ENCODE peak calls at places on chromosome 19, in five cellular contexts. X, Y, W, Q and G are unnamed samples. For H4K20me1, the result is how much of the 10 kb centered on the place peaks cover.

GRCh38 chr19:33246729-33247440 is 21.2 kb upstream of the SLC7A10 start:
- DNase-seq in X (peak), Y (no peak), W (no peak), Q (no peak), G (no peak)

GRCh38 chr19:33409035-33409434 is 35.5 kb downstream of the CEBPG start:
- DNase-seq in X (peak), Y (no peak), W (no peak), Q (no peak), G (no peak)

GRCh38 chr19:18861235-18861634 is 29.5 kb downstream of the UPF1 start:
- DNase-seq in X (no peak), Y (no peak), W (peak), Q (no peak), G (no peak)

GRCh38 chr19:19775891-19776205 is 42.9 kb upstream of the ZNF14 start:
- DNase-seq in X (no peak), Y (no peak), W (no peak), Q (no peak), G (no peak)

GRCh38 chr19:19448238-19448544 is 42.7 kb downstream of the GATAD2A start:
- DNase-seq in X (no peak), Y (no peak), W (no peak), Q (no peak), G (no peak)

GRCh38 chr19:19032420-19033175 is 719 bp downstream of the SUGP2 start:
- DNase-seq in X (peak), Y (peak), W (peak), Q (peak), G (peak)

GRCh38 chr19:17332677-17333581 is 1.7 kb downstream of the ANO8 start:
- DNase-seq in X (peak), Y (peak), W (peak), Q (peak), G (peak)

GRCh38 chr19:18287836-18288772 is 6.7 kb upstream of the JUND start:
- DNase-seq in X (no peak), Y (no peak), W (no peak), Q (peak), G (peak)

DNA sequence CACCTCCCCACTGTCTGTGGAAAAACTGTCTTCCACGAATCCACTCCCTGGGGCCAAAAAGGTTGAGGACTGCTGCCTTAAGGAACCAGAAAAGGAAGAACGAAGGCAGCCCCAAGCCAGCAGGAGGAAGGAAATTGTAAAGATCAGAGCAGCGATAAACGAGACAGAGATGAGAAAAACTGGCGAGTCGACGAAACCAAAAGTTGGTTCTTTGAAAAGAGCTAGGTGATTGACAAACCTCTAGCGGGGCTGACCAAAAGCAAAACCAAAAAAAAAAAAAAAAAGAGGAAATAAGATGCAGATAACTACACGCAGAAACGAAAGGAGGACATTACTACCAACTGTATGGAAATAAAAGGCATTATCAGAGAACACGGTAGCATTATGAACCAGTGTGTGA is 76.9 kb downstream of the GADD45B start:
- DNase-seq in X (no peak), Y (peak), W (peak), Q (no peak), G (no peak)
- H4K20me1 ChIP-seq in X (under half), Y (under half), W (under half), Q (under half), G (under half)

GRCh38 chr19:51810228-51810627 is 15.3 kb downstream of the FPR3 start:
- DNase-seq in X (no peak), Y (peak), W (no peak), Q (peak), G (no peak)
- TF ChIP-seq CTCF in X (peak), Y (peak), W (no peak), Q (peak), G (no peak)

DNA sequence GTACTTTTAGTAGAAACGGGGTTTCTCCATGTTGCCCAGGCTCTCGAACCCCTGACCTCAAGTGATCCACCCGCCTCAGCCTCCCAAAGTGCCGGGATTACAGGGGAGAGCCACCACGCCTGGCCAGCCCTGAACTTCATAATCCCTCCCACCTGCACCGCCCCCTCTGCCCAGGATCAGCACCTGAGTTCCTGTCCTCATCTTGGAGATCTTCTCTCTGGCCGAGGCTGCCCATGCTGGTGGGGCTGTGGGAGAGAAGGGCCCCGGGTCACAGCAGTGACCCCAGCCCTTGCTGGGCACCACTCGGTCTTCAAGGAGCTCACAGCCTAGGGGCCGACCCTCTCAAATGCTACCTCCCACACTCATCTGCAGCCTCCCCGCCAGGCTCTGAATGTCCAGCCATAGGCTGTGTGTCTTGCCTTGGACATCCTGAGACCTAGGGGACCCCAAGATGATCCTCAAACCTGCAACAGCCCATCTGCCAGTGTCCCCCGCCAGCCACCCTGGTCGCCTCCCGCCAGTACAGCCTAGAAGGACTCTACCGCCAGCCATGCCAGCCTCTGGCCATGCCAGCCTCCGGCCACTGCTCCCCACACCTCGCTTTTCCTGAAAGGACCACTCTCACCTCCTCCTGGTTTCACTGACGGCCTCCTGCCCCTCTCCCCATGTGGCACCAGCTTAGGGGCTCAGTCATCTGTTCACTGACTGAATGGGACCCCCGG is 1.5 kb downstream of the ATP8B3 start:
- DNase-seq in X (no peak), Y (no peak), W (no peak), Q (no peak), G (no peak)
- TF ChIP-seq EZH2phosphoT487 in X (no peak), Y (no peak), W (no peak), Q (no peak), G (no peak)

DNA sequence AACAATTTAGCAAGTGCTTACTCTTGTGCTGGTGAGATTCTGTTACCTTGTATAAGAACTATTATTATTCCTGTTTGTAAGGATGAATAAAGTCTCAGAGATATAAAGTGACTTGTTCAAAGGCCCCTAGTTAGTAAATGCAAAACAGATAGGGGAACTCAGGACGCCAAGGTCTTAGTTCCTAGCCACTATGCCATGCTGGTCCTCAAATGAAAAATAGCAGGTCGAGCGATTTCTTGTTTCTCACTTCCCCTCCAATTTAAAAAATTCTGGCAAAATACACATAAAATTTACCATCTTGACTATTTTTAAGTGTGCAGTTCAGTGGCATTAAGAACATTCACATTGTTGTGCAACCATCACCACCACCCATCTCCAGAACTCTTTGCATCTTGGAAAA is 1.1 kb downstream of the TECR start:
- DNase-seq in X (no peak), Y (no peak), W (peak), Q (no peak), G (no peak)
- H4K20me1 ChIP-seq in X (under half), Y (under half), W (under half), Q (under half), G (under half)